ENCODE peak calls at places on chromosome 5, in seven cellular contexts. P is SK-N-SH, O is neural progenitor cell, B is GM23248, A is MM.1S, W is hepatocyte, C is PC-3. J is an unnamed sample.
A peak's percentile ranks its signal among the peaks of the same experiment; 100 is the strongest.

GRCh38 chr5:176875783-176876505 is 23.2 kb downstream of the HK3 start:
- DNase-seq in P (no peak), O (no peak), B (no peak), A (no peak), W (no peak), C (no peak), J (no peak)

GRCh38 chr5:30287890-30288289 is 905.6 kb upstream of the CDH6 start:
- DNase-seq in P (no peak), O (no peak), B (no peak), A (no peak), W (no peak), C (no peak), J (no peak)

GRCh38 chr5:65883461-65883860 is 42.9 kb upstream of the ERBIN start:
- DNase-seq in P (no peak), O (no peak), B (no peak), A (no peak), W (no peak), C (no peak), J (no peak)

GRCh38 chr5:1213508-1214162 is 11.5 kb upstream of the SLC6A18 start:
- DNase-seq in P (no peak), O (no peak), B (no peak), A (no peak), W (no peak), C (no peak), J (no peak)

GRCh38 chr5:163330723-163331668 is 106.4 kb upstream of the CCNG1 start:
- DNase-seq in P (no peak), O (peak; percentile 12), B (no peak), A (no peak), W (no peak), C (no peak), J (no peak)

GRCh38 chr5:149358294-149358651 is 427 bp downstream of the PCYOX1L start:
- DNase-seq in P (peak; percentile 81), O (no peak), B (peak; percentile 46), A (peak; percentile 36), W (peak; percentile 25), C (peak; percentile 39), J (peak; percentile 66)

GRCh38 chr5:42250-42649 is 49.7 kb upstream of the PLEKHG4B start:
- DNase-seq in P (no peak), O (peak; percentile 68), B (peak; percentile 41), A (no peak), W (no peak), C (peak; percentile 66), J (no peak)

GRCh38 chr5:137752873-137753226 is 1.3 kb downstream of the HNRNPA0 start:
- DNase-seq in P (no peak), O (no peak), B (no peak), A (no peak), W (peak; percentile 37), C (peak; percentile 2), J (peak; percentile 58)

GRCh38 chr5:65512170-65512937 is 30.6 kb upstream of the ADAMTS6 start:
- DNase-seq in P (no peak), O (no peak), B (no peak), A (no peak), W (no peak), C (peak; percentile 41), J (no peak)

GRCh38 chr5:98474802-98475201 is 298.7 kb upstream of the RGMB start:
- DNase-seq in P (no peak), O (no peak), B (peak; percentile 42), A (no peak), W (no peak), C (no peak), J (no peak)

GRCh38 chr5:59615272-59615671 is 278.3 kb downstream of the PDE4D start:
- DNase-seq in P (no peak), O (no peak), B (peak; percentile 59), A (no peak), W (no peak), C (peak; percentile 58), J (no peak)

GRCh38 chr5:173706700-173707099 is 90.2 kb upstream of the BOD1 start:
- DNase-seq in P (no peak), O (no peak), B (peak; percentile 34), A (no peak), W (no peak), C (peak; percentile 52), J (no peak)

GRCh38 chr5:41925555-41925946 is 470 bp downstream of the FBXO4 start:
- DNase-seq in P (no peak), O (peak; percentile 18), B (peak; percentile 68), A (no peak), W (no peak), C (peak; percentile 58), J (no peak)

GRCh38 chr5:343461-344401 is 22.2 kb downstream of the AHRR start:
- DNase-seq in P (peak; percentile 89), O (peak; percentile 71), B (peak; percentile 94), A (peak; percentile 47), W (peak; percentile 85), C (peak; percentile 34), J (no peak)

GRCh38 chr5:78930742-78931141 is 54.4 kb downstream of the ARSB start:
- DNase-seq in P (no peak), O (peak; percentile 58), B (peak; percentile 35), A (no peak), W (no peak), C (no peak), J (no peak)

GRCh38 chr5:40605295-40605958 is 74.3 kb upstream of the PTGER4 start:
- DNase-seq in P (no peak), O (no peak), B (no peak), A (peak; percentile 16), W (no peak), C (peak; percentile 16), J (peak; percentile 42)
- H3K27ac ChIP-seq in P (no peak overlapping the region), O (no peak overlapping the region), B (no peak overlapping the region), A (no peak overlapping the region), W (no peak overlapping the region), C (no peak overlapping the region), J (peak overlapping the region; percentile 50)

GRCh38 chr5:43313854-43314457 is 744 bp upstream of the HMGCS1 start:
- DNase-seq in P (no peak), O (peak; percentile 50), B (peak; percentile 30), A (peak; percentile 18), W (peak; percentile 43), C (no peak), J (no peak)

GRCh38 chr5:43315697-43316096 is 2.5 kb upstream of the HMGCS1 start:
- DNase-seq in P (no peak), O (no peak), B (no peak), A (no peak), W (no peak), C (no peak), J (no peak)

GRCh38 chr5:43315262-43315661 is 2.0 kb upstream of the HMGCS1 start:
- DNase-seq in P (no peak), O (no peak), B (peak; percentile 71), A (no peak), W (peak; percentile 57), C (peak; percentile 98), J (no peak)

GRCh38 chr5:43314724-43315123 is 1.5 kb upstream of the HMGCS1 start:
- DNase-seq in P (no peak), O (no peak), B (no peak), A (no peak), W (no peak), C (peak; percentile 91), J (no peak)

DNA sequence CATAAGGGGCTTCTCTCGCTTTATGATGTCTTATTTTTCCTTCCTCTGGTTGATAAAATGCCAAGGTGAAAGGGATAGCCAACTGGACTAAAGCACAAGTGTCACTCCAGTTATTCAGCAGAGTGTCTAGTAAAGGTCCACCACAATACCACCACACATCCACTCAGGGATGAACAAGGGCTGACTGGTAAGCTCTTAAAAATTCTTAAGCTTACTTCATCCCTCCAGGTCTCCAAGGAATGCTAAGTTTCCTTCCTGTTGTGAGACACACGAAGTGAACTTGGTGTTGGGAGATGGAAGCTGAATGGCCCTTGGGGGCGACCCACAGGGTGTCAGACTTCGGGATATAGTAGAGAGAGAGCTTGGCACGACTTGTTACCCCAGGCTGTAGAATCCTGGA is 3.2 kb upstream of the HMGCS1 start:
- DNase-seq in P (no peak), O (no peak), B (no peak), A (no peak), W (no peak), C (peak; percentile 73), J (no peak)
- TF ChIP-seq EZH2phosphoT487 in P (no peak), O (no peak), B (no peak), A (no peak), W (no peak), C (no peak), J (no peak)

GRCh38 chr5:14453486-14453885 is 128.1 kb upstream of the OTULINL start:
- DNase-seq in P (no peak), O (no peak), B (peak; percentile 63), A (no peak), W (no peak), C (no peak), J (no peak)
- H2AFZ ChIP-seq in P (no peak overlapping the region), O (no peak overlapping the region), B (no peak overlapping the region), A (no peak overlapping the region), W (no peak overlapping the region), C (no peak overlapping the region), J (no peak overlapping the region)

DNA sequence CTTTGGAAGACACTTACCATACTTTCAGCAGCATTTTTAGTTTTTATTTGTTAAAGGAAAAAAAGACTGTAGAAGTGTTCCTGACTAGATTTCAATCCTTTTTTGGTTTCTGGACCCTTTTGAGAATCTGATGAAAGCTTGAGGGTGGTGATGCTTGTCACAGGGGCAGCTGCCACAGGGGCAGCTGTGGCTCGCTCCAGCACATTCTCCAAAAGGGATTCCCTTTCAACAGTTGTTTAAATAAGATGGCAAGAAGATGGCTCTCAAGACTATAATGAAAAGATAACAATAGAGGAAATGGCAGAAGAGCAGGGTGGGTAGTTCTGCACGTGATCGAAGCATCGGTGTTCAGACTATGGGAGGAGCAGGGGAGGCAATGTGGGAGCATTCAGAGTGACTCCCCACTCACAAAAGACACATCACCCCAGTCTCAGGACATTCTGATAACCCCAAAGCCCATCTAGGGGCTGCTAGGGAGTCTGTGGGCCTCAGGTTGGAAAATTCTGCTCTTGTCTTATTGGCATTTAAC is 46.5 kb upstream of the TNFAIP8 start:
- DNase-seq in P (no peak), O (no peak), B (no peak), A (no peak), W (no peak), C (no peak), J (peak; percentile 79)
- H3K27ac ChIP-seq in P (no peak overlapping the region), O (no peak overlapping the region), B (no peak overlapping the region), A (peak overlapping the region; percentile 83), W (no peak overlapping the region), C (no peak overlapping the region), J (peak overlapping the region; percentile 95)

DNA sequence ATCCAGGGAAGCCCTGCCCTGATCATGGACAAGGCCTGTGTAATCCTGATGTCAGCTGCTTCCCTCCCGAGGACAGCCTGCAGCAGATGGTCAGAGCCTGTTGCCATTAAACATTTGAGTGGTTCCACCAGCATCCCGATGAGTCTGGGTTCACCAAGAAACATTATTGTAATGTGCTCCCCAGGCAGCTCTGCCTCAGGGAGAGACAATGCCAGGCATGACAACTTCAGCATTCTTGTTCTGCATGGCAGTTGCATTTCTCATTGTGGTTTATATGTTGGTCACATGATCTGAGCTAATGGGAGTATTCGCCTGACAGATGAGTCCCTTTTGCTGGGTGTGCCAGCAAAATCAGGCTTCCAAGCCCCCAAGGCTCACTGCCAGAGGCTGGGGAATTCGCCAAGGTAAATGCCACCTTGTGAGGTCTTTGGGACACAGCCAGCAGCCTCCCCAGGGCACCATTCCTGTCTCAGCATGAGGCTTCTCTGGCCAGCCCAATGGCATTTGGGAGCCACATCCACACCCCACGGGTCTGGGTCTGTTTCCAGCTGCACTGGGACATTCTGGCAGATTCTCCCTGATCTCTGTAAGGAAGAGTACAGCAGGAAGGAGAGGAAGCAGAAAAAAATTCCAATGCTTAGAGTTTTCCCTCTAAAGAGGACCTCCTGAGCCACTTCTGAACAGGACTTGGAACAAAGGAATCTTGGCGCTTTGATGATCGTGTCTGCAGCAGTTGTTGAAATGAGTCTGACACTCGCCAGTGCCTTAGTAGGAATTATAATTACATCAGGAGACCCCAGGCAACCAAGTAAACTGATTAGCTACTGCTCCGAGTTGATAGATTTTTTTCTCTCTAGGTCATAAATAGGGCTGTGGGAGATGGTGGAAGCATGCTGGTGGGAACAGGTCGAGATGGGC is 18.6 kb downstream of the KCNIP1 start:
- DNase-seq in P (no peak), O (no peak), B (peak; percentile 86), A (no peak), W (no peak), C (peak; percentile 63), J (no peak)
- TF ChIP-seq EZH2phosphoT487 in P (no peak), O (no peak), B (no peak), A (no peak), W (no peak), C (no peak), J (no peak)